ENCODE peak calls at places on chromosomes 12 and 14, in seven cellular contexts. X is amniotic stem cell, A is T47D, H is astrocyte, R is AG08396, W is OCI-LY7, K is caudate nucleus. D is an unnamed sample.

GRCh38 chr14:50607181-50607580 is 47.2 kb downstream of the ATL1 start:
- DNase-seq in X (no peak), K (no peak), W (no peak), H (peak; percentile 97), A (no peak), R (peak; percentile 20), D (peak; percentile 59)

GRCh38 chr14:64758025-64758521 is 53.8 kb downstream of the PLEKHG3 start:
- DNase-seq in R (no peak), K (no peak), H (peak; percentile 86), W (no peak), A (no peak), X (no peak), D (peak; percentile 55)

GRCh38 chr12:219891-220352 is 6.0 kb upstream of the SLC6A12 start:
- DNase-seq in K (no peak), H (peak; percentile 3), X (no peak), A (no peak), W (peak; percentile 81), R (peak; percentile 76), D (peak; percentile 38)

GRCh38 chr14:73280903-73281302 is 43.6 kb downstream of the PAPLN start:
- DNase-seq in A (no peak), K (no peak), X (no peak), H (no peak), W (no peak), R (no peak), D (no peak)

GRCh38 chr12:124484067-124484466 is 83.3 kb downstream of the NCOR2 start:
- DNase-seq in A (no peak), K (no peak), H (no peak), W (no peak), R (no peak), X (no peak), D (no peak)

GRCh38 chr12:89750821-89751227 is 42.2 kb upstream of the ATP2B1 start:
- DNase-seq in W (no peak), H (peak; percentile 10), K (no peak), X (peak; percentile 16), R (no peak), A (no peak), D (no peak)

GRCh38 chr12:6084261-6084968 is 40.1 kb downstream of the VWF start:
- DNase-seq in W (no peak), K (no peak), X (no peak), R (peak; percentile 69), A (no peak), H (peak; percentile 71), D (peak; percentile 59)

GRCh38 chr12:124636138-124636968 is 68.9 kb upstream of the NCOR2 start:
- DNase-seq in A (no peak), W (no peak), K (no peak), H (peak; percentile 64), R (peak; percentile 27), X (no peak), D (peak; percentile 75)

GRCh38 chr14:101110729-101111619 is 207.5 kb upstream of the RTL1 start:
- DNase-seq in W (no peak), H (no peak), A (no peak), R (no peak), K (no peak), X (no peak), D (no peak)

GRCh38 chr12:130859128-130859527 is 12.7 kb upstream of the RAN start:
- DNase-seq in K (no peak), X (no peak), A (no peak), W (no peak), H (no peak), R (no peak), D (no peak)

GRCh38 chr14:77598366-77599050 is 17.9 kb downstream of the SPTLC2 start:
- DNase-seq in K (no peak), R (no peak), X (no peak), W (no peak), H (no peak), A (no peak), D (no peak)

GRCh38 chr12:121264135-121264534 is 32.4 kb downstream of the CAMKK2 start:
- DNase-seq in K (no peak), W (no peak), A (no peak), R (no peak), X (no peak), H (no peak), D (no peak)

GRCh38 chr14:22900088-22900799 is 17.2 kb downstream of the REM2 start:
- DNase-seq in A (no peak), X (no peak), H (peak; percentile 41), K (no peak), W (peak; percentile 83), R (peak; percentile 62), D (peak; percentile 79)

GRCh38 chr12:109461049-109461845 is 15.9 kb downstream of the KCTD10 start:
- DNase-seq in W (peak; percentile 50), A (no peak), R (no peak), K (no peak), H (peak; percentile 57), X (no peak), D (peak; percentile 72)

GRCh38 chr14:95328876-95329503 is 9.3 kb upstream of the CLMN start:
- DNase-seq in X (no peak), A (peak; percentile 47), H (no peak), W (peak; percentile 45), K (no peak), R (no peak), D (no peak)

GRCh38 chr14:50343424-50343823 is 31.3 kb downstream of the DMAC2L start:
- DNase-seq in H (no peak), K (no peak), X (no peak), W (no peak), R (no peak), A (no peak), D (no peak)

GRCh38 chr12:40988335-40988734 is 199.8 kb upstream of the PDZRN4 start:
- DNase-seq in A (no peak), X (no peak), R (no peak), W (no peak), H (no peak), K (no peak), D (no peak)

GRCh38 chr12:82660541-82661325 is 26.0 kb upstream of the TMTC2 start:
- DNase-seq in X (no peak), R (no peak), H (peak; percentile 4), A (no peak), W (no peak), K (no peak), D (peak; percentile 54)